ENCODE peak calls at places on chromosomes 12 and 14, in five cellular contexts. One of them, this sample, is unnamed.

GRCh38 chr14:64253672-64254071 is 40.5 kb downstream of the ESR2 start:
- DNase-seq in GM23338: no peak
- DNase-seq in psoas muscle: no peak
- DNase-seq in thoracic aorta: no peak
- DNase-seq in tibial nerve: no peak
- DNase-seq in this sample: no peak

GRCh38 chr14:103372552-103373304 is 12.5 kb upstream of the MARK3 start:
- DNase-seq in GM23338: peak
- DNase-seq in psoas muscle: peak
- DNase-seq in thoracic aorta: peak
- DNase-seq in tibial nerve: no peak
- DNase-seq in this sample: no peak

GRCh38 chr14:56333361-56334279 is 215.4 kb downstream of the PELI2 start:
- DNase-seq in GM23338: no peak
- DNase-seq in psoas muscle: no peak
- DNase-seq in thoracic aorta: no peak
- DNase-seq in tibial nerve: no peak
- DNase-seq in this sample: no peak

GRCh38 chr12:120239776-120240494 is 25.6 kb downstream of the PXN start:
- DNase-seq in GM23338: no peak
- DNase-seq in psoas muscle: no peak
- DNase-seq in thoracic aorta: no peak
- DNase-seq in tibial nerve: no peak
- DNase-seq in this sample: no peak

GRCh38 chr12:37543131-37543965 is 773.2 kb upstream of the ALG10B start:
- DNase-seq in GM23338: no peak
- DNase-seq in psoas muscle: no peak
- DNase-seq in thoracic aorta: no peak
- DNase-seq in tibial nerve: no peak
- DNase-seq in this sample: no peak

GRCh38 chr12:131986361-131986760 is 36.6 kb downstream of the EP400 start:
- DNase-seq in GM23338: no peak
- DNase-seq in psoas muscle: no peak
- DNase-seq in thoracic aorta: no peak
- DNase-seq in tibial nerve: no peak
- DNase-seq in this sample: peak

GRCh38 chr12:115771065-115771464 is 506.4 kb downstream of the MED13L start:
- DNase-seq in GM23338: peak
- DNase-seq in psoas muscle: no peak
- DNase-seq in thoracic aorta: no peak
- DNase-seq in tibial nerve: no peak
- DNase-seq in this sample: no peak

GRCh38 chr14:35384386-35385041 is 20.0 kb downstream of the NFKBIA start:
- DNase-seq in GM23338: no peak
- DNase-seq in psoas muscle: peak
- DNase-seq in thoracic aorta: no peak
- DNase-seq in tibial nerve: no peak
- DNase-seq in this sample: peak

GRCh38 chr14:33414041-33414440 is 475.4 kb downstream of the NPAS3 start:
- DNase-seq in GM23338: no peak
- DNase-seq in psoas muscle: no peak
- DNase-seq in thoracic aorta: no peak
- DNase-seq in tibial nerve: no peak
- DNase-seq in this sample: no peak

GRCh38 chr14:68785817-68786490 is 6.9 kb downstream of the ZFP36L1 start:
- DNase-seq in GM23338: peak
- DNase-seq in psoas muscle: no peak
- DNase-seq in thoracic aorta: no peak
- DNase-seq in tibial nerve: no peak
- DNase-seq in this sample: peak

GRCh38 chr14:41868396-41868795 is 261.7 kb downstream of the LRFN5 start:
- DNase-seq in GM23338: peak
- DNase-seq in psoas muscle: no peak
- DNase-seq in thoracic aorta: no peak
- DNase-seq in tibial nerve: no peak
- DNase-seq in this sample: no peak

GRCh38 chr14:37753459-37753858 is 158.0 kb downstream of the TTC6 start:
- DNase-seq in GM23338: no peak
- DNase-seq in psoas muscle: no peak
- DNase-seq in thoracic aorta: no peak
- DNase-seq in tibial nerve: no peak
- DNase-seq in this sample: no peak

GRCh38 chr12:102406033-102406584 is 74.3 kb downstream of the IGF1 start:
- DNase-seq in GM23338: no peak
- DNase-seq in psoas muscle: no peak
- DNase-seq in thoracic aorta: no peak
- DNase-seq in tibial nerve: no peak
- DNase-seq in this sample: no peak

GRCh38 chr14:92958373-92959188 is 35.6 kb downstream of the CHGA start:
- DNase-seq in GM23338: no peak
- DNase-seq in psoas muscle: no peak
- DNase-seq in thoracic aorta: no peak
- DNase-seq in tibial nerve: no peak
- DNase-seq in this sample: no peak

GRCh38 chr14:90808759-90809529 is 7.3 kb downstream of the TTC7B start:
- DNase-seq in GM23338: no peak
- DNase-seq in psoas muscle: no peak
- DNase-seq in thoracic aorta: no peak
- DNase-seq in tibial nerve: no peak
- DNase-seq in this sample: no peak

GRCh38 chr12:109600995-109601394 is 27.4 kb downstream of the MVK start:
- DNase-seq in GM23338: no peak
- DNase-seq in psoas muscle: no peak
- DNase-seq in thoracic aorta: no peak
- DNase-seq in tibial nerve: no peak
- DNase-seq in this sample: no peak

GRCh38 chr12:132445884-132446471 is 44.0 kb upstream of the FBRSL1 start:
- DNase-seq in GM23338: peak
- DNase-seq in psoas muscle: no peak
- DNase-seq in thoracic aorta: no peak
- DNase-seq in tibial nerve: no peak
- DNase-seq in this sample: peak

GRCh38 chr12:23376238-23376637 is 573.2 kb downstream of the SOX5 start:
- DNase-seq in GM23338: peak
- DNase-seq in psoas muscle: no peak
- DNase-seq in thoracic aorta: no peak
- DNase-seq in tibial nerve: no peak
- DNase-seq in this sample: no peak

GRCh38 chr12:116773276-116773731 is 35.2 kb downstream of the RNFT2 start:
- DNase-seq in GM23338: peak
- DNase-seq in psoas muscle: no peak
- DNase-seq in thoracic aorta: no peak
- DNase-seq in tibial nerve: no peak
- DNase-seq in this sample: no peak

GRCh38 chr12:128947199-128947598 is 93.9 kb downstream of the GLT1D1 start:
- DNase-seq in GM23338: no peak
- DNase-seq in psoas muscle: no peak
- DNase-seq in thoracic aorta: no peak
- DNase-seq in tibial nerve: no peak
- DNase-seq in this sample: no peak

GRCh38 chr12:58202933-58203713 is 261.8 kb downstream of the ATP23 start:
- DNase-seq in GM23338: no peak
- DNase-seq in psoas muscle: no peak
- DNase-seq in thoracic aorta: no peak
- DNase-seq in tibial nerve: no peak
- DNase-seq in this sample: no peak

GRCh38 chr12:45326358-45326971 is 110.6 kb downstream of the ANO6 start:
- DNase-seq in GM23338: no peak
- DNase-seq in psoas muscle: no peak
- DNase-seq in thoracic aorta: no peak
- DNase-seq in tibial nerve: no peak
- DNase-seq in this sample: no peak

GRCh38 chr12:45327823-45328383 is 112.0 kb downstream of the ANO6 start:
- DNase-seq in GM23338: peak
- DNase-seq in psoas muscle: no peak
- DNase-seq in thoracic aorta: no peak
- DNase-seq in tibial nerve: no peak
- DNase-seq in this sample: no peak

GRCh38 chr12:45329238-45329637 is 113.3 kb downstream of the ANO6 start:
- DNase-seq in GM23338: no peak
- DNase-seq in psoas muscle: no peak
- DNase-seq in thoracic aorta: no peak
- DNase-seq in tibial nerve: no peak
- DNase-seq in this sample: no peak

GRCh38 chr12:45331552-45331951 is 115.7 kb downstream of the ANO6 start:
- DNase-seq in GM23338: no peak
- DNase-seq in psoas muscle: no peak
- DNase-seq in thoracic aorta: no peak
- DNase-seq in tibial nerve: no peak
- DNase-seq in this sample: no peak

GRCh38 chr12:45329702-45330101 is 113.8 kb downstream of the ANO6 start:
- DNase-seq in GM23338: no peak
- DNase-seq in psoas muscle: no peak
- DNase-seq in thoracic aorta: no peak
- DNase-seq in tibial nerve: no peak
- DNase-seq in this sample: no peak
- H3K27ac ChIP-seq in GM23338: no peak
- H3K27ac ChIP-seq in psoas muscle: no peak
- H3K27ac ChIP-seq in thoracic aorta: no peak
- H3K27ac ChIP-seq in tibial nerve: no peak
- H3K27ac ChIP-seq in this sample: no peak

DNA sequence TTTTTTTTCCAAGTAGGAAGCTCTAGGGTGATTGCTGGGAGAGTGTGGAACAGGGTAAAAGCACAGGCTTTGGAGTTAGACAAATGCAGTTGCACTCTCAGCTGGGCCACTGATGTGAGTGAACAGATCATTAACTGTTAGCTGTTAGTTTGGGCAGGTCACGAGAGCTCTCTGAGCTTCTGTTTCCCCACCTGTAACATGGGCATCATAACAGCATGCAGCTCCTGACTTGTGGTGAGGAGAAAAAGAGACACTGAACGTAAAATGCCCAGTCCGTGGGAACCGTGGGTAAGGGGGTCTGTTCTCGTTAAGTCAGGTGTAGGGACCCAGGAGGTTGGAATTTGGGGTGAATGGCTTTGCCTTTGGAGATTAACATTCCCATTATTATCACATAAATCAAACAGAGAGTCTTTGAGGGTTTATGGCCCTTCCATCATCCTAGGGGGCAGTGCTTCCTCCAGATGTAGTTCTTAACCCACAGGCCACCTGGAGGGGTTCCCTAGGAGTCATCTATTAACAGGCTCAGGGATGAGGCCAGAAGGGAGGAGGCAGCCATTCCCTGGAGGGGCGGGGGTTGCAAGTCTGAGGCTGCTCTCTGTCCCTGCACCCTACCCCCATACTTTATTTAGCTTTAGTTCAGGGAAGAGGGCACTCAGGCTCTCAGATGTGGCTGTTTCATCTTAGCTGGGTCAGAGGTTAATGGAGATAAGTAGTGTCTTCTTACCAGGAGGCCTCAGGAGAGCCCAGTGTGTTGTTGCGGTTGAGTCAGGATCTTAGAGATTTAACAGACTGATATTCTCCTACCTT is 135.3 kb downstream of the DACT1 start:
- DNase-seq in GM23338: peak
- DNase-seq in psoas muscle: no peak
- DNase-seq in thoracic aorta: no peak
- DNase-seq in tibial nerve: no peak
- DNase-seq in this sample: no peak
- TF ChIP-seq CTCF in GM23338: no peak
- TF ChIP-seq CTCF in psoas muscle: no peak
- TF ChIP-seq CTCF in thoracic aorta: no peak
- TF ChIP-seq CTCF in tibial nerve: no peak
- TF ChIP-seq CTCF in this sample: no peak

DNA sequence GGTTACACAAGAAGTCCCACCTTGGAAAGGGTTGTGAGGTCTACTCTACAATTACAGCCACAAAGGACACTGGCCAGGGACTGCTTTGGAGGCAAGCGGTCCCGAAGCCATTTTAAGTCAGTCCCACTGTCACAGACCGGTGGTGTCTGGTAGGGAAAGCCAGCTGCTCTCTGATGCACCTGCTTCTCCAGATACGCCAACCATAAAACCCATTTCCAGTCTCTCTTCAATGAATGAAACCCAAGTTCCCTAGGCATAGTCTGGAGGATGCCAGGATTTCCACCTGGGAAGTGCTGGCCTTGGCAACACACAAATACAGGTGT is 32.6 kb downstream of the SYNE3 start:
- DNase-seq in GM23338: no peak
- DNase-seq in psoas muscle: no peak
- DNase-seq in thoracic aorta: no peak
- DNase-seq in tibial nerve: no peak
- DNase-seq in this sample: no peak
- H3K27ac ChIP-seq in GM23338: no peak
- H3K27ac ChIP-seq in psoas muscle: peak
- H3K27ac ChIP-seq in thoracic aorta: peak
- H3K27ac ChIP-seq in tibial nerve: peak
- H3K27ac ChIP-seq in this sample: peak

GRCh38 chr14:58848365-58848764 is 210.6 kb downstream of the DACT1 start:
- DNase-seq in GM23338: no peak
- DNase-seq in psoas muscle: no peak
- DNase-seq in thoracic aorta: no peak
- DNase-seq in tibial nerve: no peak
- DNase-seq in this sample: no peak

GRCh38 chr14:58844544-58844943 is 206.8 kb downstream of the DACT1 start:
- DNase-seq in GM23338: no peak
- DNase-seq in psoas muscle: no peak
- DNase-seq in thoracic aorta: no peak
- DNase-seq in tibial nerve: no peak
- DNase-seq in this sample: no peak

GRCh38 chr14:58849609-58850008 is 211.8 kb downstream of the DACT1 start:
- DNase-seq in GM23338: no peak
- DNase-seq in psoas muscle: no peak
- DNase-seq in thoracic aorta: no peak
- DNase-seq in tibial nerve: no peak
- DNase-seq in this sample: no peak

GRCh38 chr14:58846682-58847465 is 209.1 kb downstream of the DACT1 start:
- DNase-seq in GM23338: peak
- DNase-seq in psoas muscle: no peak
- DNase-seq in thoracic aorta: no peak
- DNase-seq in tibial nerve: no peak
- DNase-seq in this sample: no peak
- TF ChIP-seq CTCF in GM23338: no peak
- TF ChIP-seq CTCF in psoas muscle: no peak
- TF ChIP-seq CTCF in thoracic aorta: no peak
- TF ChIP-seq CTCF in tibial nerve: no peak
- TF ChIP-seq CTCF in this sample: no peak